ENCODE peak calls at places on chromosomes 6 and 20, in five cellular contexts. I is HCT116, V is GM12878, D is SK-N-SH, Q is HepG2. U is an unnamed sample.
A peak's percentile ranks its signal among the peaks of the same experiment; 100 is the strongest.

GRCh38 chr6:9481292-9482029 is 933.4 kb downstream of the TFAP2A start:
- DNase-seq in I (peak; percentile 50), V (no peak), D (no peak), Q (no peak), U (no peak)

GRCh38 chr6:161342039-161342438 is 68.2 kb upstream of the AGPAT4 start:
- DNase-seq in I (no peak), V (no peak), D (no peak), Q (peak; percentile 10), U (no peak)

GRCh38 chr20:12237772-12238171 is 320.1 kb downstream of the BTBD3 start:
- DNase-seq in I (no peak), V (no peak), D (no peak), Q (no peak), U (no peak)

GRCh38 chr20:64077094-64077493 is 2.2 kb downstream of the RGS19 start:
- DNase-seq in I (no peak), V (no peak), D (no peak), Q (no peak), U (no peak)

GRCh38 chr6:34476462-34476861 is 10.6 kb downstream of the PACSIN1 start:
- DNase-seq in I (no peak), V (no peak), D (no peak), Q (no peak), U (no peak)

GRCh38 chr20:53750827-53751393 is 157.3 kb upstream of the ZNF217 start:
- DNase-seq in I (no peak), V (peak; percentile 69), D (peak; percentile 70), Q (no peak), U (no peak)

GRCh38 chr6:67615796-67616195 is 1019.3 kb upstream of the ADGRB3 start:
- DNase-seq in I (no peak), V (no peak), D (no peak), Q (no peak), U (no peak)

GRCh38 chr6:113693866-113694265 is 163.3 kb upstream of the MARCKS start:
- DNase-seq in I (no peak), V (no peak), D (no peak), Q (no peak), U (no peak)

GRCh38 chr6:35425284-35425683 is 26.9 kb upstream of the FANCE start:
- DNase-seq in I (no peak), V (no peak), D (no peak), Q (no peak), U (no peak)

GRCh38 chr6:157556671-157557430 is 175.9 kb downstream of the ZDHHC14 start:
- DNase-seq in I (no peak), V (no peak), D (no peak), Q (no peak), U (peak; percentile 9)

GRCh38 chr6:41373367-41373918 is 38.0 kb downstream of the NCR2 start:
- DNase-seq in I (no peak), V (no peak), D (peak; percentile 27), Q (no peak), U (no peak)

GRCh38 chr20:61460261-61461047 is 208.4 kb downstream of the CDH4 start:
- DNase-seq in I (no peak), V (no peak), D (no peak), Q (no peak), U (no peak)

DNA sequence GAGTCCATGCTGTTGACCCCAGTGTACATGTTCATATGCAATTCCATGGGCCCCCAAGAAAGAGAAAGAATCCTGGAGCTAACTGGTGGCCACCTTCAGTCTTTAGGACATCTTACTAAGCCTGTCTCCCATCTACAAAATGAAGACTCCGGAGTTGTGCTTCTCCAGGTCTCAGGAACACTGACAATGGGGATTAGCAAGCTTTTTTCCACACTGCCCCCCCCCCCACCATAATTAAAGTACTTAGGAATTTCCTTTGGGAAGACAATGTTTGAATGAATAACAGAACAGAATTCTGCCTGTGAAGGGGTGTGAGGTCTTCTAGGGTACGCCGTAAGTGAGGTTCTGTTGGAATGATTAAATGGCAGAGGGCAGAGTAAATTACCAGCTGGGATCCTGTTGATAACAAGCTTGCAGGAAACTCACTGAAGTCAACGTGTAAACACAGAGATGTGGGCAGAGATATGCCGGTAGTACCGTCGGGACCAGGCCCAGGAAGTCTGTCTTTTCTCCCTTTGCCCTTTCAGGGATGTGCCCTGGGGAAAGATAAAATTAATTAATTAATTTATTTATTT is 63.1 kb downstream of the ANKRD6 start:
- DNase-seq in I (no peak), V (no peak), D (peak; percentile 31), Q (no peak), U (no peak)
- TF ChIP-seq JUND in I (no peak), V (no peak), D (no peak), Q (no peak), U (no peak)

GRCh38 chr20:42186337-42186736 is 568.2 kb upstream of the CHD6 start:
- DNase-seq in I (no peak), V (no peak), D (no peak), Q (no peak), U (no peak)

GRCh38 chr20:42191140-42191860 is 573.1 kb upstream of the CHD6 start:
- DNase-seq in I (no peak), V (no peak), D (no peak), Q (no peak), U (no peak)

GRCh38 chr20:42193119-42193518 is 574.9 kb upstream of the CHD6 start:
- DNase-seq in I (no peak), V (no peak), D (no peak), Q (no peak), U (no peak)

GRCh38 chr20:42192321-42192720 is 574.1 kb upstream of the CHD6 start:
- DNase-seq in I (no peak), V (no peak), D (no peak), Q (no peak), U (no peak)

DNA sequence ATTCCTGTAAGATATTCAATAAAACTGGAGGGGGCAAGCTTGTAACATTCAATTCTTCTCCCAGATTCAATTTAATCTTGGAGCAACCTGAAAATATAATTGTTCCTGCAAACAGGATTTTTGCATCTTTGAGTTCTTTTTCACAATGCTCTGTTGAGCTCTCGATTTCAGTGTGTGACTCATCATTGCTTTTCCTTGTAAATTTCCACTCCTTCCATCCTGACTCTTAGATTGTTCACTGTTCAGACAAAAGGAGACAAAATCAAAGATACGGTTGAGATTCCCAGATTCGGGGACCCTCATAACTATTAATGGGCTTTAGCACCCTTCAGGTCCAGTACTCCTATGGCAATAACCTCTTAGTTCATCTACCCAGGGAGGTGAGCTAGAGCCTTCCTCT is 571.9 kb upstream of the CHD6 start:
- DNase-seq in I (no peak), V (no peak), D (no peak), Q (no peak), U (no peak)
- TF ChIP-seq JUND in I (no peak), V (no peak), D (no peak), Q (no peak), U (no peak)

DNA sequence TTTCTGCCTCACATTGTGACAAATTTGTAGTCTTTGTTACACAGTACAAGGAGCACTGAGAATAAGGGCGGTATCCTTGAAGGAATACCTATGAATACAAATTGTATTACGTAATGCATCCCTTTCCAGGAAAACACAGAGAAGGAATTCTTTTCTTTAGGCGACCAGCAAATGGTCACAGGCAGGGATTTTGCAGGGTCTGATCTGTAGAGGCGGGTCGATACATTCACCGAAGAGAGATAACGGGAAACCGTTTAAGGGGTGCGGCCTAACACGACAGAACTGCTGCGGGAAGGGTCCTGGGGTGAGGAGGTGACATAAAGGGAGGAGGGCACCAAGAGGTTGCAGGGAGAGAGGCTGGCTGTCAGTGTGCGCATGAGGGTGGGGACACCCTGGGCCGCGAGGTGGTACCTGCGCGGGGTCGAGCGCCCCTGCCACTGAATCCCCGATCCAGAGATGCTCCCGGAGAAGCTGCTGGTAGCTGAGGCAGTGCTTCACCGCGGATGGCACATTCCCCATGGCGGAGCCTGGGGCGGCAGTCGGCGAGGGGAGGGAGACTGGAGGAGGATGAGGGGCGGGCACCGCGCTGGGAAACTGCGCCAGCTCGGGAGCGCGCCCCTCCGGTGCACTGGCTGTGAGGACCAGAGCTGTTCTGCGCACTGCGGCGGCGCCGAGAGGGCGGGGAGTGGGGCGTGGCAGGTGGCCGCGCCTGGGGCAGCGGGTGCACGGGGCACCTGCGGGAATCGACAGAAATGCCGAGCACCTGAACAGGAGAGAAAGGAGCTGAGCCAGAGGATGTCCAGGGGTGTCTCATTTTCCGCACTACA is at the start of gene HMGCLL1:
- DNase-seq in I (no peak), V (no peak), D (peak; percentile 74), Q (no peak), U (peak; percentile 48)
- TF ChIP-seq JUND in I (no peak), V (no peak), D (no peak), Q (no peak), U (no peak)

GRCh38 chr6:121748376-121748775 is 312.9 kb downstream of the GJA1 start:
- DNase-seq in I (no peak), V (no peak), D (no peak), Q (no peak), U (no peak)
- TF ChIP-seq JUND in I (no peak), V (no peak), D (no peak), Q (no peak), U (no peak)

DNA sequence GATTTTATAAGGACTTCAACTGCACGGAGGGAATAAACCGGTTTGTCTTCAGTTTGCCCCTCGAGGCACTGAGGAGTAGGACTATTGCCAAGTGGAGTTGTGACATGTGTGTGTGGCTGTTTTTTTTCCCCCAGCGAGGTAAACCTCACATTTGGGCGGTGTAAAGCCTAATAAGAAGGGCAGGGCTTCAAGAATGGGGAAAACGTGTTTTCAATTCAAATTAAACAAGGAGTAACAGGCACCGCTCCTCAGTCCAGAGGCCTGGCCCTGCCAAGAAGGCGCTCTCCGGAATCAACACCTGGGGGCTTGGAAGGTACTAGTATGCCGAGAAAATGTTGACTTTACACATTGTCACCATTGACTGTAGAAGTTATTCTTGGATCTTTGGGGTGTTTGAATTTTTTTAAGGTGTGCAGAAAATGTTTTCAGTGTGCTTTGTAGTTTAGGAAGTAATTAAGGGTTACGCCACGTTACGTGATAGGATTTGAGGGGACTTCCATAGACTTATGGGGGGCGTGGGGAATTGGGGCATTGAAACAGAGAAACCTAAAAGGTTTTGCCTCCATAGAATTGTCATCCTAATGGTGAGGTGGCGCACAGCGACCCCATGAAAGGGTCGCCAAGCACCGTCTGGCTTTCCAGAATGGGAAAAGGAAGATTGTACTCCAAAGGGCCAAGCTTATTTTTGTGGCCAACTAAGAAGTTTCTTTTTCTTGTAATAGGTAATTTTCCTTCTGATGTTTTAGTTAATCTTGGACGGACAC is 802 bp downstream of the ADGRG6 start:
- DNase-seq in I (peak; percentile 53), V (no peak), D (no peak), Q (peak; percentile 55), U (peak; percentile 94)
- TF ChIP-seq JUND in I (no peak), V (no peak), D (no peak), Q (no peak), U (no peak)

GRCh38 chr20:2465100-2465499 is 5.5 kb downstream of the SNRPB start:
- DNase-seq in I (no peak), V (no peak), D (no peak), Q (no peak), U (no peak)

GRCh38 chr20:2468581-2469407 is 1.8 kb downstream of the SNRPB start:
- DNase-seq in I (no peak), V (no peak), D (no peak), Q (no peak), U (no peak)

GRCh38 chr20:2470432-2471193 is at the start of gene SNRPB:
- DNase-seq in I (peak; percentile 99), V (peak; percentile 94), D (peak; percentile 92), Q (peak; percentile 99), U (peak; percentile 99)

GRCh38 chr20:2467412-2467811 is 3.2 kb downstream of the SNRPB start:
- DNase-seq in I (no peak), V (no peak), D (no peak), Q (no peak), U (no peak)

DNA sequence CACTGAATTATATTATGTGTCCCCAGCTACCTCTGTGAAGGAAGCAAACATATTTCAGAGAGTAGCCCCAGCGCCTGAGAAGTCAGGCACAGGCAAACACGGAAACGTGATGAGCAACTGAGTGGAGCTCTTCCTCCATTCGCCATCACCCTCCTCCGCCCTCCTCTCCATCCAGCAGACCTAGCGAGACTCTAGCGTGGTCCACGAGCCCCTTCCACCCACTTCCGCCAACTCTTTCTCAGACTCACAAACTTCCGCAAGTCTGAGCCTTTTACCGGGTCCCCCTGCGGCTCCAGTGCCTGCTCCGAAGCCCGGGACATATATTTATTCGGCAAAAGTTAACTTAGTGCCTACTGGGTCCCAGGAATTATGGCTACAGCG is 548 bp downstream of the SNRPB start:
- DNase-seq in I (no peak), V (peak; percentile 12), D (peak; percentile 72), Q (peak; percentile 65), U (peak; percentile 55)
- TF ChIP-seq JUND in I (no peak), V (no peak), D (no peak), Q (no peak), U (no peak)

U was measured in T47D.